ENCODE peak calls at places on chromosomes 4 and X, in six cellular contexts. One of them, this sample, is unnamed.
A peak's percentile ranks its signal among the peaks of the same experiment; 100 is the strongest.

GRCh38 chr4:7973545-7973981 is 33.9 kb upstream of the AFAP1 start:
- DNase-seq in Peyer's patch: no peak
- DNase-seq in NB4: no peak
- DNase-seq in esophagus squamous epithelium: no peak
- DNase-seq in adrenal gland: no peak
- DNase-seq in IMR-90: peak; percentile 74
- DNase-seq in this sample: no peak

GRCh38 chrX:138917781-138918180 is 206.3 kb upstream of the FGF13 start:
- DNase-seq in Peyer's patch: no peak
- DNase-seq in NB4: no peak
- DNase-seq in esophagus squamous epithelium: no peak
- DNase-seq in adrenal gland: no peak
- DNase-seq in IMR-90: peak; percentile 0
- DNase-seq in this sample: no peak

GRCh38 chr4:4860381-4860802 is 927 bp downstream of the MSX1 start:
- DNase-seq in Peyer's patch: no peak
- DNase-seq in NB4: peak; percentile 51
- DNase-seq in esophagus squamous epithelium: no peak
- DNase-seq in adrenal gland: no peak
- DNase-seq in IMR-90: peak; percentile 35
- DNase-seq in this sample: no peak

GRCh38 chr4:155809835-155810234 is 51.0 kb downstream of the GUCY1B1 start:
- DNase-seq in Peyer's patch: no peak
- DNase-seq in NB4: peak; percentile 61
- DNase-seq in esophagus squamous epithelium: no peak
- DNase-seq in adrenal gland: no peak
- DNase-seq in IMR-90: peak; percentile 92
- DNase-seq in this sample: no peak

GRCh38 chr4:11640584-11640983 is 211.9 kb upstream of the HS3ST1 start:
- DNase-seq in Peyer's patch: no peak
- DNase-seq in NB4: no peak
- DNase-seq in esophagus squamous epithelium: no peak
- DNase-seq in adrenal gland: no peak
- DNase-seq in IMR-90: no peak
- DNase-seq in this sample: no peak

GRCh38 chr4:118888666-118889312 is at the start of gene SYNPO2:
- DNase-seq in Peyer's patch: peak; percentile 31
- DNase-seq in NB4: peak; percentile 93
- DNase-seq in esophagus squamous epithelium: no peak
- DNase-seq in adrenal gland: peak; percentile 51
- DNase-seq in IMR-90: peak; percentile 87
- DNase-seq in this sample: peak; percentile 90

GRCh38 chrX:33726281-33727160 is 405.6 kb downstream of the FAM47A start:
- DNase-seq in Peyer's patch: no peak
- DNase-seq in NB4: no peak
- DNase-seq in esophagus squamous epithelium: no peak
- DNase-seq in adrenal gland: no peak
- DNase-seq in IMR-90: no peak
- DNase-seq in this sample: peak; percentile 38

GRCh38 chr4:82402196-82402775 is 28.0 kb downstream of the HNRNPDL start:
- DNase-seq in Peyer's patch: no peak
- DNase-seq in NB4: no peak
- DNase-seq in esophagus squamous epithelium: no peak
- DNase-seq in adrenal gland: no peak
- DNase-seq in IMR-90: no peak
- DNase-seq in this sample: no peak

GRCh38 chr4:55554453-55555030 is 7.8 kb upstream of the CLOCK start:
- DNase-seq in Peyer's patch: no peak
- DNase-seq in NB4: peak; percentile 39
- DNase-seq in esophagus squamous epithelium: no peak
- DNase-seq in adrenal gland: no peak
- DNase-seq in IMR-90: peak; percentile 71
- DNase-seq in this sample: no peak

GRCh38 chr4:133157460-133158160 is 8.5 kb downstream of the PCDH10 start:
- DNase-seq in Peyer's patch: no peak
- DNase-seq in NB4: no peak
- DNase-seq in esophagus squamous epithelium: no peak
- DNase-seq in adrenal gland: no peak
- DNase-seq in IMR-90: no peak
- DNase-seq in this sample: no peak

GRCh38 chr4:52037730-52038108 is 380 bp downstream of the SGCB start:
- DNase-seq in Peyer's patch: no peak
- DNase-seq in NB4: no peak
- DNase-seq in esophagus squamous epithelium: no peak
- DNase-seq in adrenal gland: peak; percentile 34
- DNase-seq in IMR-90: peak; percentile 33
- DNase-seq in this sample: no peak

GRCh38 chrX:103540145-103540544 is 20.9 kb upstream of the RAB40A start:
- DNase-seq in Peyer's patch: no peak
- DNase-seq in NB4: no peak
- DNase-seq in esophagus squamous epithelium: no peak
- DNase-seq in adrenal gland: no peak
- DNase-seq in IMR-90: peak; percentile 58
- DNase-seq in this sample: no peak

GRCh38 chr4:96473246-96473645 is 633.4 kb downstream of the PDHA2 start:
- DNase-seq in Peyer's patch: no peak
- DNase-seq in NB4: no peak
- DNase-seq in esophagus squamous epithelium: no peak
- DNase-seq in adrenal gland: no peak
- DNase-seq in IMR-90: no peak
- DNase-seq in this sample: no peak

GRCh38 chrX:24241822-24242648 is 71.8 kb downstream of the SUPT20HL2 start:
- DNase-seq in Peyer's patch: no peak
- DNase-seq in NB4: peak; percentile 64
- DNase-seq in esophagus squamous epithelium: no peak
- DNase-seq in adrenal gland: no peak
- DNase-seq in IMR-90: peak; percentile 39
- DNase-seq in this sample: no peak

GRCh38 chr4:4859010-4859798 is at the start of gene MSX1:
- DNase-seq in Peyer's patch: peak; percentile 40
- DNase-seq in NB4: peak; percentile 94
- DNase-seq in esophagus squamous epithelium: no peak
- DNase-seq in adrenal gland: peak; percentile 90
- DNase-seq in IMR-90: peak; percentile 75
- DNase-seq in this sample: peak; percentile 88

GRCh38 chr4:112704991-112705845 is 68.3 kb downstream of the LARP7 start:
- DNase-seq in Peyer's patch: no peak
- DNase-seq in NB4: no peak
- DNase-seq in esophagus squamous epithelium: no peak
- DNase-seq in adrenal gland: peak; percentile 51
- DNase-seq in IMR-90: peak; percentile 58
- DNase-seq in this sample: peak; percentile 76

GRCh38 chr4:39544580-39545315 is 17.5 kb upstream of the UGDH start:
- DNase-seq in Peyer's patch: no peak
- DNase-seq in NB4: no peak
- DNase-seq in esophagus squamous epithelium: no peak
- DNase-seq in adrenal gland: no peak
- DNase-seq in IMR-90: peak; percentile 67
- DNase-seq in this sample: no peak

GRCh38 chr4:150381671-150382427 is 200.1 kb upstream of the MAB21L2 start:
- DNase-seq in Peyer's patch: no peak
- DNase-seq in NB4: no peak
- DNase-seq in esophagus squamous epithelium: no peak
- DNase-seq in adrenal gland: no peak
- DNase-seq in IMR-90: peak; percentile 52
- DNase-seq in this sample: no peak

GRCh38 chr4:168218663-168219062 is 99.9 kb downstream of the DDX60 start:
- DNase-seq in Peyer's patch: no peak
- DNase-seq in NB4: no peak
- DNase-seq in esophagus squamous epithelium: no peak
- DNase-seq in adrenal gland: no peak
- DNase-seq in IMR-90: peak; percentile 89
- DNase-seq in this sample: no peak

GRCh38 chr4:101345271-101345595 is 2.1 kb downstream of the PPP3CA start:
- DNase-seq in Peyer's patch: no peak
- DNase-seq in NB4: peak; percentile 85
- DNase-seq in esophagus squamous epithelium: no peak
- DNase-seq in adrenal gland: no peak
- DNase-seq in IMR-90: peak; percentile 24
- DNase-seq in this sample: peak; percentile 20

GRCh38 chr4:89757154-89757723 is 79.7 kb downstream of the SNCA start:
- DNase-seq in Peyer's patch: no peak
- DNase-seq in NB4: no peak
- DNase-seq in esophagus squamous epithelium: no peak
- DNase-seq in adrenal gland: no peak
- DNase-seq in IMR-90: no peak
- DNase-seq in this sample: no peak

GRCh38 chr4:117400039-117400835 is 314.9 kb upstream of the TRAM1L1 start:
- DNase-seq in Peyer's patch: no peak
- DNase-seq in NB4: no peak
- DNase-seq in esophagus squamous epithelium: no peak
- DNase-seq in adrenal gland: no peak
- DNase-seq in IMR-90: peak; percentile 77
- DNase-seq in this sample: no peak

GRCh38 chr4:79053754-79054153 is 114.5 kb upstream of the PAQR3 start:
- DNase-seq in Peyer's patch: no peak
- DNase-seq in NB4: no peak
- DNase-seq in esophagus squamous epithelium: no peak
- DNase-seq in adrenal gland: no peak
- DNase-seq in IMR-90: no peak
- DNase-seq in this sample: no peak

GRCh38 chrX:96861661-96862060 is 22.0 kb upstream of the RPA4 start:
- DNase-seq in Peyer's patch: no peak
- DNase-seq in NB4: no peak
- DNase-seq in esophagus squamous epithelium: no peak
- DNase-seq in adrenal gland: no peak
- DNase-seq in IMR-90: no peak
- DNase-seq in this sample: no peak

GRCh38 chrX:96861228-96861627 is 22.5 kb upstream of the RPA4 start:
- DNase-seq in Peyer's patch: no peak
- DNase-seq in NB4: no peak
- DNase-seq in esophagus squamous epithelium: no peak
- DNase-seq in adrenal gland: no peak
- DNase-seq in IMR-90: no peak
- DNase-seq in this sample: no peak
- TF ChIP-seq POLR2A in Peyer's patch: no peak
- TF ChIP-seq POLR2A in NB4: no peak
- TF ChIP-seq POLR2A in esophagus squamous epithelium: no peak
- TF ChIP-seq POLR2A in adrenal gland: no peak
- TF ChIP-seq POLR2A in IMR-90: no peak
- TF ChIP-seq POLR2A in this sample: no peak

GRCh38 chr4:70705146-70705855 is 16.5 kb upstream of the RUFY3 start:
- DNase-seq in Peyer's patch: peak; percentile 81
- DNase-seq in NB4: peak; percentile 82
- DNase-seq in esophagus squamous epithelium: no peak
- DNase-seq in adrenal gland: peak; percentile 76
- DNase-seq in IMR-90: peak; percentile 46
- DNase-seq in this sample: peak; percentile 95
- TF ChIP-seq POLR2A in Peyer's patch: peak; percentile 18
- TF ChIP-seq POLR2A in NB4: peak; percentile 9
- TF ChIP-seq POLR2A in esophagus squamous epithelium: peak; percentile 57
- TF ChIP-seq POLR2A in adrenal gland: peak; percentile 68
- TF ChIP-seq POLR2A in IMR-90: peak; percentile 53
- TF ChIP-seq POLR2A in this sample: peak; percentile 70

GRCh38 chr4:76611164-76611563 is 176.1 kb downstream of the SHROOM3 start:
- DNase-seq in Peyer's patch: no peak
- DNase-seq in NB4: no peak
- DNase-seq in esophagus squamous epithelium: no peak
- DNase-seq in adrenal gland: no peak
- DNase-seq in IMR-90: peak; percentile 67
- DNase-seq in this sample: no peak

GRCh38 chr4:76607846-76608245 is 172.8 kb downstream of the SHROOM3 start:
- DNase-seq in Peyer's patch: no peak
- DNase-seq in NB4: no peak
- DNase-seq in esophagus squamous epithelium: no peak
- DNase-seq in adrenal gland: no peak
- DNase-seq in IMR-90: no peak
- DNase-seq in this sample: no peak

GRCh38 chr4:76610751-76611150 is 175.7 kb downstream of the SHROOM3 start:
- DNase-seq in Peyer's patch: no peak
- DNase-seq in NB4: no peak
- DNase-seq in esophagus squamous epithelium: no peak
- DNase-seq in adrenal gland: no peak
- DNase-seq in IMR-90: no peak
- DNase-seq in this sample: no peak

GRCh38 chr4:76614589-76614988 is 179.6 kb downstream of the SHROOM3 start:
- DNase-seq in Peyer's patch: no peak
- DNase-seq in NB4: no peak
- DNase-seq in esophagus squamous epithelium: no peak
- DNase-seq in adrenal gland: no peak
- DNase-seq in IMR-90: peak; percentile 83
- DNase-seq in this sample: no peak

DNA sequence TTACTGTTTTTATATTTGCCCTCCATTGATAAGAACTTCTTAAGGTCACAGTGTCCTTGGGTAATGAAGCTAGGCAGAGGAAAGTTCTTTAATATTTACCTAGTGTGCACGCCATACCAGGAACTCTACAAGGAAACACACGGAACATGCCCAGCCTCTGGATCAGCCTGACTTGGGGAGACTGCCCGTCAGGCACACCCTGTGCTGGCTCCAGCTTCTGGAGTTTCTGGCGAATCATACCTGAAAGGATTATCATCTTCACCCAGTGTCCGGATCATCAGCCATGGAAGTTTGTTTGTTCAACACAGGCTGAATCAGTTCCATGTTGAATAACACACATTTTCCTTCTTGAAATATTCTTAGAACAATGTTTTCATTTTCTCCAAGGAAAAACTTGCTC is 176.6 kb downstream of the SHROOM3 start:
- DNase-seq in Peyer's patch: no peak
- DNase-seq in NB4: no peak
- DNase-seq in esophagus squamous epithelium: no peak
- DNase-seq in adrenal gland: no peak
- DNase-seq in IMR-90: peak; percentile 68
- DNase-seq in this sample: no peak
- TF ChIP-seq POLR2A in Peyer's patch: no peak
- TF ChIP-seq POLR2A in NB4: no peak
- TF ChIP-seq POLR2A in esophagus squamous epithelium: no peak
- TF ChIP-seq POLR2A in adrenal gland: no peak
- TF ChIP-seq POLR2A in IMR-90: no peak
- TF ChIP-seq POLR2A in this sample: no peak

DNA sequence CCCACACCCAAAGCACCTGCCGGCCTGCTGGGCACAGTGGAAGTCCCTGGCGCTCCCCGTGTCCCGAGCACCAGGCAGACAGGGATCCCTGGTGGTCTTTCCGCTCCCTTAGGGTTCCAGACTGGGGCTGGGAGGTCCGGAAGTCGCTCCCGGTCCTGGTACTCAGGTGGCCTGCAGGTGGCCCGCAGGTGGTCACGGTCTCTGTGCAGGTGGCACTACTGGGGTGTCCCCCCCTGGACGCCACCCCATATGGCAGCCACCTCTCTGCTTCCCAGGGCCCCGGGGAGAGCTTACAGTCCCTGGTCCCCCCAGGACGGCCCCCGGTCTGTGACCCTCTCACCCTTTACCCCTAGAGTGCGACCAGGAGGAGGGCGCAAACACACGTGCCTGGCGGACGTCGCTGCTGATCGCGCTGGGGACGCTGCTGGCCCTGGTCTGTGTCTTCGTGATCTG is 13.6 kb downstream of the SLC25A6 start:
- DNase-seq in Peyer's patch: no peak
- DNase-seq in NB4: no peak
- DNase-seq in esophagus squamous epithelium: no peak
- DNase-seq in adrenal gland: no peak
- DNase-seq in IMR-90: no peak
- DNase-seq in this sample: peak; percentile 75
- TF ChIP-seq POLR2A in Peyer's patch: no peak
- TF ChIP-seq POLR2A in NB4: no peak
- TF ChIP-seq POLR2A in esophagus squamous epithelium: no peak
- TF ChIP-seq POLR2A in adrenal gland: no peak
- TF ChIP-seq POLR2A in IMR-90: no peak
- TF ChIP-seq POLR2A in this sample: no peak